ENCODE peak calls at places on chromosome 22, in ten cellular contexts. A is GOT3; M is iPS-NIHi11; W is activated CD4-positive, alpha-beta T cell treated with anti-CD3 and anti-CD28 coated beads for 48 hours; Q is lung microvascular endothelial cell; N is fibroblast of the conjunctiva; R is CD8-positive, alpha-beta T cell; X is SHP77 treated with DMSO at 0.1 percent for 48 hours; D is OCI-LY7; J is Calu3. T is an unnamed sample.

GRCh38 chr22:19910180-19910744 is 31.3 kb upstream of the COMT start:
- DNase-seq in N (no peak), Q (no peak), X (no peak), J (no peak), D (no peak), M (no peak), A (no peak), R (no peak), W (no peak), T (no peak)

GRCh38 chr22:18044548-18045271 is 20.3 kb upstream of the MICAL3 start:
- DNase-seq in W (no peak), J (no peak), N (no peak), D (no peak), R (no peak), A (no peak), Q (peak), M (no peak), X (peak), T (peak)

GRCh38 chr22:33023119-33023827 is 34.9 kb downstream of the SYN3 start:
- DNase-seq in X (no peak), R (no peak), J (no peak), Q (no peak), W (peak), M (no peak), A (no peak), N (no peak), D (no peak), T (peak)

GRCh38 chr22:39296535-39296934 is 22.9 kb downstream of the RPL3 start:
- DNase-seq in N (no peak), A (no peak), R (no peak), D (no peak), X (no peak), J (no peak), W (no peak), M (no peak), Q (no peak), T (no peak)

GRCh38 chr22:22810018-22810427 is 77.6 kb upstream of the IGLL5 start:
- DNase-seq in M (peak), Q (peak), N (no peak), J (peak), D (peak), A (no peak), R (peak), X (no peak), W (peak), T (peak)

GRCh38 chr22:46122511-46122971 is 27.8 kb upstream of the PPARA start:
- DNase-seq in M (peak), D (peak), J (peak), R (peak), N (no peak), A (no peak), W (peak), X (peak), Q (peak), T (peak)

GRCh38 chr22:41799486-41800347 is 762 bp upstream of the CCDC134 start:
- DNase-seq in Q (peak), N (no peak), X (no peak), A (no peak), J (no peak), D (peak), W (peak), R (peak), M (peak), T (peak)

GRCh38 chr22:37292641-37293040 is 10.3 kb downstream of the CYTH4 start:
- DNase-seq in W (no peak), M (no peak), A (no peak), Q (no peak), J (no peak), D (no peak), N (no peak), R (no peak), X (no peak), T (no peak)

GRCh38 chr22:20258584-20259335 is 9.4 kb downstream of the RTN4R start:
- DNase-seq in R (peak), D (peak), Q (no peak), J (no peak), W (peak), X (no peak), M (peak), N (no peak), A (no peak), T (no peak)

GRCh38 chr22:30940655-30941362 is 27.8 kb downstream of the MORC2 start:
- DNase-seq in R (peak), J (no peak), N (no peak), Q (no peak), A (no peak), M (no peak), W (peak), D (no peak), X (no peak), T (no peak)

GRCh38 chr22:32879550-32879949 is 78.0 kb downstream of the TIMP3 start:
- DNase-seq in J (no peak), W (no peak), N (no peak), M (no peak), A (no peak), Q (no peak), D (no peak), R (no peak), X (no peak), T (no peak)

GRCh38 chr22:37303821-37304274 is 21.5 kb downstream of the CYTH4 start:
- DNase-seq in D (no peak), A (no peak), N (peak), X (no peak), M (no peak), J (peak), Q (peak), W (peak), R (peak), T (peak)

GRCh38 chr22:37525073-37525745 is 6.0 kb upstream of the CARD10 start:
- DNase-seq in R (no peak), A (peak), D (no peak), J (peak), W (peak), Q (peak), M (no peak), N (no peak), X (no peak), T (peak)

GRCh38 chr22:29689201-29689871 is 30.5 kb upstream of the CABP7 start:
- DNase-seq in W (no peak), Q (no peak), R (no peak), M (no peak), A (no peak), N (no peak), D (no peak), X (no peak), J (no peak), T (no peak)

GRCh38 chr22:37403267-37403960 is 23.9 kb downstream of the ELFN2 start:
- DNase-seq in J (no peak), X (no peak), A (no peak), N (no peak), M (peak), Q (no peak), D (no peak), W (no peak), R (no peak), T (no peak)

GRCh38 chr22:38144025-38144405 is 33.5 kb upstream of the BAIAP2L2 start:
- DNase-seq in N (no peak), W (no peak), Q (no peak), D (no peak), M (peak), X (peak), A (no peak), R (no peak), J (no peak), T (peak)

GRCh38 chr22:30634477-30635233 is 926 bp upstream of the SLC35E4 start:
- DNase-seq in D (peak), X (peak), J (peak), A (peak), R (peak), Q (peak), N (peak), M (peak), W (peak), T (peak)

GRCh38 chr22:42461511-42461910 is 29.3 kb upstream of the NFAM1 start:
- DNase-seq in Q (no peak), J (no peak), A (no peak), W (no peak), R (no peak), D (no peak), X (no peak), M (peak), N (no peak), T (no peak)

GRCh38 chr22:30675436-30675835 is 7.8 kb upstream of the DUSP18 start:
- DNase-seq in N (no peak), R (no peak), X (no peak), Q (no peak), W (no peak), D (no peak), A (no peak), M (no peak), J (no peak), T (no peak)

GRCh38 chr22:29799217-29799680 is 32.1 kb downstream of the UQCR10 start:
- DNase-seq in A (peak), D (no peak), J (peak), R (no peak), N (peak), Q (peak), M (peak), W (no peak), X (no peak), T (peak)

GRCh38 chr22:19477321-19478085 is 1.5 kb downstream of the UFD1 start:
- DNase-seq in N (no peak), D (peak), J (no peak), M (no peak), A (no peak), Q (peak), R (no peak), W (no peak), X (no peak), T (no peak)

GRCh38 chr22:41447435-41448188 is 1.0 kb upstream of the TOB2 start:
- DNase-seq in R (peak), J (peak), X (peak), W (peak), D (peak), A (peak), M (no peak), N (peak), Q (peak), T (peak)

GRCh38 chr22:20084547-20085413 is 4.7 kb downstream of the DGCR8 start:
- DNase-seq in Q (peak), X (no peak), W (peak), M (peak), A (no peak), R (no peak), D (peak), N (no peak), J (peak), T (no peak)

GRCh38 chr22:28375761-28376534 is 303.7 kb downstream of the TTC28 start:
- DNase-seq in J (no peak), Q (peak), W (no peak), A (no peak), X (no peak), N (no peak), D (no peak), M (no peak), R (no peak), T (no peak)

GRCh38 chr22:21917206-21917958 is 35.3 kb downstream of the PPM1F start:
- DNase-seq in W (no peak), A (no peak), R (no peak), Q (no peak), M (peak), D (no peak), N (peak), X (no peak), J (no peak), T (no peak)

GRCh38 chr22:48885919-48886305 is 941.8 kb downstream of the BRD1 start:
- DNase-seq in Q (no peak), A (no peak), X (no peak), J (no peak), N (no peak), R (no peak), W (no peak), M (no peak), D (no peak), T (no peak)

GRCh38 chr22:17430298-17430900 is 61.1 kb downstream of the CECR2 start:
- DNase-seq in M (no peak), A (no peak), N (peak), D (no peak), J (no peak), X (no peak), R (no peak), W (no peak), Q (no peak), T (no peak)

GRCh38 chr22:37275622-37276021 is 6.7 kb upstream of the CYTH4 start:
- DNase-seq in M (no peak), W (peak), R (no peak), J (no peak), N (no peak), X (no peak), Q (no peak), A (no peak), D (no peak), T (no peak)

GRCh38 chr22:24758164-24758799 is 16.2 kb downstream of the PIWIL3 start:
- DNase-seq in X (no peak), J (peak), N (peak), Q (peak), A (no peak), W (peak), D (peak), M (peak), R (peak), T (peak)

T was measured in kidney tubule cell.